ENCODE peak calls at places on chromosomes 6 and 20, in four cellular contexts. X, A, F and R are unnamed samples.

GRCh38 chr6:134245041-134245440 is 72.9 kb downstream of the SGK1 start:
- DNase-seq in F (no peak), X (no peak), A (no peak), R (no peak)

GRCh38 chr6:15400572-15401004 is 154.7 kb downstream of the JARID2 start:
- DNase-seq in A (peak), F (peak), X (no peak), R (peak)

GRCh38 chr20:62918830-62919229 is 7.5 kb downstream of the DIDO1 start:
- DNase-seq in F (no peak), X (no peak), A (no peak), R (peak)

GRCh38 chr6:75103411-75103810 is 102.4 kb downstream of the COL12A1 start:
- DNase-seq in A (no peak), F (no peak), X (no peak), R (no peak)

GRCh38 chr6:162528538-162528937 is 199.0 kb downstream of the PRKN start:
- DNase-seq in F (no peak), A (no peak), X (no peak), R (no peak)

GRCh38 chr6:2857580-2858337 is 16.1 kb upstream of the SERPINB1 start:
- DNase-seq in F (peak), A (peak), X (no peak), R (no peak)

GRCh38 chr6:14665827-14666724 is 548.5 kb downstream of the CD83 start:
- DNase-seq in A (no peak), X (no peak), F (peak), R (no peak)

GRCh38 chr6:144190593-144190992 is 40.3 kb downstream of the STX11 start:
- DNase-seq in X (no peak), F (no peak), A (no peak), R (no peak)

GRCh38 chr20:32368930-32369329 is 10.8 kb downstream of the ASXL1 start:
- DNase-seq in F (no peak), A (no peak), X (no peak), R (no peak)

GRCh38 chr6:96014846-96015245 is 928 bp upstream of the FUT9 start:
- DNase-seq in X (no peak), A (no peak), F (no peak), R (no peak)

GRCh38 chr6:138689849-138690248 is 83.7 kb upstream of the CCDC28A start:
- DNase-seq in X (no peak), F (no peak), A (no peak), R (no peak)

GRCh38 chr6:139144490-139145085 is 9.7 kb downstream of the HECA start:
- DNase-seq in A (no peak), F (no peak), X (no peak), R (no peak)

GRCh38 chr6:39005774-39006173 is 42.8 kb upstream of the GLP1R start:
- DNase-seq in X (no peak), F (no peak), A (no peak), R (no peak)

GRCh38 chr6:122289721-122290501 is 109.5 kb upstream of the HSF2 start:
- DNase-seq in A (no peak), F (no peak), X (peak), R (peak)

GRCh38 chr20:10924628-10925266 is 250.9 kb upstream of the JAG1 start:
- DNase-seq in X (no peak), F (no peak), A (no peak), R (no peak)

GRCh38 chr6:167707686-167708500 is 118.8 kb upstream of the AFDN start:
- DNase-seq in F (no peak), X (no peak), A (no peak), R (no peak)

GRCh38 chr20:10673831-10674683 is at the start of gene JAG1:
- DNase-seq in F (peak), X (peak), A (peak), R (peak)

GRCh38 chr6:134602123-134602522 is 284.2 kb upstream of the SGK1 start:
- DNase-seq in A (no peak), F (no peak), X (no peak), R (no peak)

GRCh38 chr6:56953597-56954388 is 1.1 kb upstream of the BEND6 start:
- DNase-seq in F (no peak), A (no peak), X (no peak), R (no peak)

GRCh38 chr6:43264599-43264998 is 21.3 kb downstream of the TTBK1 start:
- DNase-seq in X (no peak), A (no peak), F (no peak), R (no peak)

GRCh38 chr6:44059359-44060342 is 67.6 kb downstream of the MRPL14 start:
- DNase-seq in F (no peak), A (no peak), X (no peak), R (no peak)

GRCh38 chr6:161219336-161220079 is 54.4 kb downstream of the AGPAT4 start:
- DNase-seq in A (no peak), X (no peak), F (no peak), R (no peak)

GRCh38 chr6:159984268-159984786 is 15.4 kb downstream of the IGF2R start:
- DNase-seq in F (no peak), A (no peak), X (no peak), R (no peak)

GRCh38 chr6:111642463-111643158 is 36.9 kb upstream of the TRAF3IP2 start:
- DNase-seq in X (peak), A (peak), F (no peak), R (peak)

GRCh38 chr6:140572129-140572528 is 1197.7 kb upstream of the CITED2 start:
- DNase-seq in F (no peak), X (no peak), A (no peak), R (no peak)

GRCh38 chr20:34892671-34893070 is 16.3 kb downstream of the ACSS2 start:
- DNase-seq in X (no peak), A (no peak), F (no peak), R (no peak)

GRCh38 chr6:43972179-43972914 is 154.9 kb downstream of the MRPL14 start:
- DNase-seq in X (no peak), A (no peak), F (no peak), R (no peak)

GRCh38 chr6:163389354-163389753 is 25.2 kb upstream of the QKI start:
- DNase-seq in X (no peak), A (no peak), F (no peak), R (no peak)

GRCh38 chr6:108966855-108967755 is 118.9 kb downstream of the ARMC2 start:
- DNase-seq in A (no peak), F (no peak), X (peak), R (peak)

GRCh38 chr20:18388860-18389259 is 78.0 kb downstream of the DZANK1 start:
- DNase-seq in X (peak), F (no peak), A (peak), R (no peak)

GRCh38 chr6:129890701-129891100 is 29.6 kb upstream of the TMEM244 start:
- DNase-seq in X (no peak), A (no peak), F (no peak), R (no peak)

GRCh38 chr6:130132286-130132701 is 90.5 kb downstream of the SAMD3 start:
- DNase-seq in X (no peak), F (no peak), A (no peak), R (no peak)

GRCh38 chr6:112983741-112984221 is 636.7 kb downstream of the RFPL4B start:
- DNase-seq in F (no peak), A (no peak), X (no peak), R (no peak)

GRCh38 chr6:11282245-11282644 is 49.8 kb upstream of the NEDD9 start:
- DNase-seq in A (no peak), X (peak), F (no peak), R (no peak)

GRCh38 chr6:28977351-28978136 is 27.6 kb downstream of the ZNF311 start:
- DNase-seq in A (no peak), X (no peak), F (no peak), R (peak)

GRCh38 chr20:10671850-10672578 is 1.8 kb downstream of the JAG1 start:
- DNase-seq in A (no peak), X (no peak), F (peak), R (peak)

DNA sequence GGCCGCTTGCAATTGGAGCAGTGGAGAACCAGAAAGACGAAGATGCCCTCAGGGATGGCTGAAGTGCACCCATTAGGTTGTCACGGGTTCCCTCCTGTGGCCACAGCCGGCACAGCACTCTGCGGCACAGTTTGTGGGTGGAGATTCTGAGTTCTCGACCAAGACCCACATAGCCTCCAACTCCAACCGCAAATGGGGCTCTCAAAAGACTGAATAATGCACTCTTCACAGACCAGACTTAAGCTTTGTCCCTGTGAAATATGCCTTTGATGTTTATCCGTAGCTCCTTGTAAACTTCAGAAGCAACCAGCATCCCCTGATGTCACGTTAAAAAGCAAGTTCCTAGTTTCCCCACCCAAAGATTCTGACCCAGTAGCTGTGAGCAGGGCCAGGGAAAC is 934 bp upstream of the CST9 start:
- DNase-seq in A (peak), F (peak), X (peak), R (peak)
- TF ChIP-seq NR3C1 in A (no peak), F (no peak), X (no peak), R (no peak)

DNA sequence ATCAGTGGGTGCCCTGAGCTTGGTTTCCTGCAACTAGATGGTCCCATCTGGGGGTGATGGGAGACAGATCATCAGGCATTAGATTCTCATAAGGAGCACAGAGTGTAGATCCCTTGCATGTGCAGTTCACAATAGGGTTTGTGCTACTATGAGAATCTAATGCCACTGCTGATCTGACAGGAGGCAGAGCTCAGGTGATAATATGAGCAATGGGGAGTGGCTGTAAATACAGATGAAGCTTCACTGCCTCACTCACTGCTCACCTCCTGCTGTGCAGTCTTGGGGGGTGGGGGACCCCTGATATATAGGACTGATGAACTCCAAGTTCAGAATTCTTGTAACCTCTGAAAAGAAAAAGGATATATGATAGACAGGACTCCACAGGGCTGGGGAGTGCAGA is 108.0 kb downstream of the RIN2 start:
- DNase-seq in X (no peak), F (no peak), A (no peak), R (no peak)
- TF ChIP-seq NR3C1 in X (no peak), F (no peak), A (no peak), R (no peak)

GRCh38 chr6:52346503-52346902 is 15.4 kb upstream of the PAQR8 start:
- DNase-seq in A (no peak), X (no peak), F (no peak), R (no peak)

GRCh38 chr6:52356017-52356416 is 5.9 kb upstream of the PAQR8 start:
- DNase-seq in X (no peak), A (no peak), F (no peak), R (no peak)

GRCh38 chr6:52351879-52352238 is 10.1 kb upstream of the PAQR8 start:
- DNase-seq in F (no peak), A (no peak), X (no peak), R (no peak)

DNA sequence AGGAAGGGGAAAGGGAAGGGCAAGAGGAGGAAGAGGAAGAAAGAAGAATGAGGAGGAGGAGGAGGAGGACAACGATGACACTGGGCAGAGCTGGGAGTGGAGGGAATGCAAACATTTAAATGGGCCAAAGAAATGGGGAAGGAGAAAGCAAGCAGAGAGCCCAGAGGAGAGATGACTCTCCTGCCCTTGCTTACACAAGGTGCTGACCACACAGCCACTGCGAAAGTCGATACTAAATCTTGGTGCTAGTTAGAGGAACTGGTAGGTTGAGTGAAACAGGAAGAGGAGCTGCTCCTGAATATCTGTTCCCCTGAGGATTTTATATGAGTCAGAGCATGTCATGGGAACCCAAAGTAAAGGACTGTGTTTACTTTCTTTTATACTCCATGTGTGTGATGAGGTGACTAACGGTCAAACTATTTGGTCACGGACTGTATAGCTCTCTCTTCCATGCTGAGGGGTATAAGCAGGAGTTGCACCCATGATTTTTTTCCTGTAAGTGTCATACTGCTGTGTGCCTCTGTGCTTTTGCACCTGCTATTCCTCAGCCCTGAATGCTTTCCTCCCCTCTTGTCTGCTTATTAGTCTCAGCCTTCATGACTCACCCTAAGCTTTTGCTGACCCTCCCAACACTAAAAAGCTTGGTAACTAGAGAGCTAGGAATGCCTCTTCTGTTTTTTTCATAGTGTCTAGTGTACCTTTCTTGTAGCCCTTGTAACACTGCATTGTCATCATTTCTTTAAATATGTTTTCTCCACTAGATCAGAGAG is 9.5 kb upstream of the PAQR8 start:
- DNase-seq in A (peak), X (peak), F (no peak), R (no peak)
- TF ChIP-seq NR3C1 in A (no peak), X (no peak), F (no peak), R (no peak)

GRCh38 chr6:32836873-32837272 is 1.7 kb downstream of the TAP2 start:
- DNase-seq in F (no peak), X (no peak), A (no peak), R (no peak)

GRCh38 chr6:32838114-32838958 is at the start of gene TAP2:
- DNase-seq in F (peak), A (peak), X (peak), R (peak)

GRCh38 chr6:32835167-32835893 is 3.2 kb downstream of the TAP2 start:
- DNase-seq in F (no peak), A (no peak), X (no peak), R (no peak)

GRCh38 chr6:32839356-32839755 is 817 bp upstream of the TAP2 start:
- DNase-seq in F (no peak), A (no peak), X (no peak), R (no peak)

GRCh38 chr6:32837651-32838113 is 857 bp downstream of the TAP2 start:
- DNase-seq in A (no peak), F (no peak), X (no peak), R (no peak)
- TF ChIP-seq NR3C1 in A (no peak), F (no peak), X (no peak), R (no peak)